ENCODE peak calls at places on chromosomes 11 and 22, in eight cellular contexts. One of them, this sample, is unnamed.

GRCh38 chr22:37199839-37200161 is 11.8 kb upstream of the C1QTNF6 start:
- DNase-seq in GM23338: peak
- DNase-seq in stomach: no peak
- DNase-seq in breast epithelium: no peak
- DNase-seq in HCT116: no peak
- DNase-seq in K562: peak
- DNase-seq in H1: no peak
- DNase-seq in endothelial cell of umbilical vein: no peak
- DNase-seq in this sample: peak

GRCh38 chr11:118629761-118630661 is 22.6 kb downstream of the PHLDB1 start:
- DNase-seq in GM23338: no peak
- DNase-seq in stomach: peak
- DNase-seq in breast epithelium: no peak
- DNase-seq in HCT116: no peak
- DNase-seq in K562: no peak
- DNase-seq in H1: no peak
- DNase-seq in endothelial cell of umbilical vein: no peak
- DNase-seq in this sample: no peak

GRCh38 chr11:8267831-8268529 is 4.3 kb upstream of the LMO1 start:
- DNase-seq in GM23338: peak
- DNase-seq in stomach: no peak
- DNase-seq in breast epithelium: no peak
- DNase-seq in HCT116: no peak
- DNase-seq in K562: no peak
- DNase-seq in H1: peak
- DNase-seq in endothelial cell of umbilical vein: no peak
- DNase-seq in this sample: no peak

GRCh38 chr11:95067828-95068244 is 1.1 kb downstream of the SRSF8 start:
- DNase-seq in GM23338: no peak
- DNase-seq in stomach: no peak
- DNase-seq in breast epithelium: peak
- DNase-seq in HCT116: no peak
- DNase-seq in K562: no peak
- DNase-seq in H1: no peak
- DNase-seq in endothelial cell of umbilical vein: no peak
- DNase-seq in this sample: no peak

GRCh38 chr11:131668867-131669780 is 298.7 kb downstream of the NTM start:
- DNase-seq in GM23338: peak
- DNase-seq in stomach: peak
- DNase-seq in breast epithelium: no peak
- DNase-seq in HCT116: peak
- DNase-seq in K562: peak
- DNase-seq in H1: peak
- DNase-seq in endothelial cell of umbilical vein: peak
- DNase-seq in this sample: no peak

GRCh38 chr11:17528181-17528691 is 16.0 kb downstream of the USH1C start:
- DNase-seq in GM23338: peak
- DNase-seq in stomach: peak
- DNase-seq in breast epithelium: no peak
- DNase-seq in HCT116: no peak
- DNase-seq in K562: peak
- DNase-seq in H1: peak
- DNase-seq in endothelial cell of umbilical vein: peak
- DNase-seq in this sample: no peak

GRCh38 chr22:29157759-29158535 is 47.7 kb upstream of the EMID1 start:
- DNase-seq in GM23338: peak
- DNase-seq in stomach: no peak
- DNase-seq in breast epithelium: no peak
- DNase-seq in HCT116: peak
- DNase-seq in K562: peak
- DNase-seq in H1: no peak
- DNase-seq in endothelial cell of umbilical vein: no peak
- DNase-seq in this sample: no peak

GRCh38 chr11:96134622-96135021 is 208.4 kb downstream of the MAML2 start:
- DNase-seq in GM23338: no peak
- DNase-seq in stomach: no peak
- DNase-seq in breast epithelium: no peak
- DNase-seq in HCT116: no peak
- DNase-seq in K562: no peak
- DNase-seq in H1: no peak
- DNase-seq in endothelial cell of umbilical vein: peak
- DNase-seq in this sample: no peak

GRCh38 chr11:11493698-11494097 is 128.1 kb downstream of the GALNT18 start:
- DNase-seq in GM23338: no peak
- DNase-seq in stomach: no peak
- DNase-seq in breast epithelium: no peak
- DNase-seq in HCT116: no peak
- DNase-seq in K562: no peak
- DNase-seq in H1: no peak
- DNase-seq in endothelial cell of umbilical vein: no peak
- DNase-seq in this sample: no peak

DNA sequence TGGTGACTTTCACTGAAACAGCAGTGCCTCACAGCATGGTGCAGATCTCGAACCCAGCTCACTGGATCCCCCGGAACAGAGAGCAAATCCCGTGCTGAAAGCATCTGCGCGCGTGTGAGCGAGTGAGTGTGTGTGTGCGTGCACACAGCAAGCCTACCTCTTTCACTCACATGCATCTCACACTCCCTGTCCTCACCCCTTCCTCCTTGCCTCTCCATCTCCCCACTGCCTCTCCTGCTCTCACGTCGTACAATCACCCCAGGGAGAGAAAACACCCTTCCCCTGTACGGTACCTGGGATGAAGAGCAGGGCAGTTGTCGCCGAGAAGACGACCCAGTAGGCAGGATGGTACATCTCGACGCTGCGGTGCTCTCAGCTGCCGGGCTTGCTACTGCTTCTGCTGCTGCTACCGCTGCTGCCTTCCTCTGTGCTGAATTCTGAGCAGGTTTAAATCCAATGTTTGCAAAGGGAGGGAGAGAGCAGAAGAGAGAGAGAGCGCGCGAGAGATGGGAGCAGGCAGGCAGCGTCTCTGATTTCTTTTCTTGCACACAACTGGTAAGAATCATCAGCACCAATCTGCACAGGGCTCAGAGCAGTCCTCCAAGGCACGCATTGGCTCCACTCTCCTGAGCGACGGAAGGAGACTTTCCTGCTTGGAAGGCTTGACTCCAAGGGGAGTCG is at the start of gene OPCML:
- DNase-seq in GM23338: peak
- DNase-seq in stomach: no peak
- DNase-seq in breast epithelium: no peak
- DNase-seq in HCT116: no peak
- DNase-seq in K562: no peak
- DNase-seq in H1: peak
- DNase-seq in endothelial cell of umbilical vein: no peak
- DNase-seq in this sample: no peak
- TF ChIP-seq POLR2AphosphoS5 in GM23338: peak
- TF ChIP-seq POLR2AphosphoS5 in stomach: no peak
- TF ChIP-seq POLR2AphosphoS5 in breast epithelium: no peak
- TF ChIP-seq POLR2AphosphoS5 in HCT116: no peak
- TF ChIP-seq POLR2AphosphoS5 in K562: no peak
- TF ChIP-seq POLR2AphosphoS5 in H1: no peak
- TF ChIP-seq POLR2AphosphoS5 in endothelial cell of umbilical vein: no peak
- TF ChIP-seq POLR2AphosphoS5 in this sample: no peak

DNA sequence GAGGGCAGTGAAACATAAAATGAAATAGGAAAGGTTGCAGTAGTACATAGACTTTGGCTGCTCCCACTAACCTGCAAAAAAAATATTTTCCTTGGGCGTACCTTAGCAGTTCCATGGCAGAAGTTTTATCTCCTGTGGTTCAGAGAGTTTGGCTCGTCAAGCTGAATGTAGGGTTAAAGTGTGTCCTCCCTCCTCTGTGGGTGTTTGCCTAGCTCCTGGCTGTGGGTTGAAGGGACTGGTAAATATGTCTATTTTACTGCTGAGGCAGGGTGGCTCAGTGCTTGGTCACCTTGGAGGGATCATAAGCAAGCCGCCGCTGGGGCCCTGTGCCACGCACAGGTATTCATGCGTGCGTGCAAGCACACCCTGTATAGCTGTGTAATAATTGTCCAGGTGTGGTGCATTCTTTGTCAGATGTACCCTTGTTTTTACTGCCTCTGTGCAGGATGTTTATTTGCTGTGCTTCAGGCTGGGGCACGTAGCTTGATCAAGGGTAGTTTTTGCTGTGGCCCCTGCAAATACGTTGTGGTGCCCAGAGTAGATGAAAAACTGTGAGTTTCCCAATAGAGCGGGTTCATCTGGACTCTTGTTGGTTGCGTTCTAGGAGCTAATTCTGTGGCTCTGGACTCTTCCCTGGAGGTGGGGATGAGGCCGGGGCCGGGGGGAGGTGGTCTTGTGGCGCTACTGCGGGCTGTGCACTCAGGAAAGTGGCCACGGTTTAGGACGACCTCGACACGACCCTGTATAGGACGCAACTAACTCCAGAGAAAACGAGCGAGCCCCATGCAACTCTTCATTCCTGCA is 734 bp upstream of the SORL1 start:
- DNase-seq in GM23338: no peak
- DNase-seq in stomach: peak
- DNase-seq in breast epithelium: no peak
- DNase-seq in HCT116: no peak
- DNase-seq in K562: no peak
- DNase-seq in H1: no peak
- DNase-seq in endothelial cell of umbilical vein: no peak
- DNase-seq in this sample: peak
- TF ChIP-seq POLR2AphosphoS5 in GM23338: no peak
- TF ChIP-seq POLR2AphosphoS5 in stomach: no peak
- TF ChIP-seq POLR2AphosphoS5 in breast epithelium: no peak
- TF ChIP-seq POLR2AphosphoS5 in HCT116: no peak
- TF ChIP-seq POLR2AphosphoS5 in K562: no peak
- TF ChIP-seq POLR2AphosphoS5 in H1: no peak
- TF ChIP-seq POLR2AphosphoS5 in endothelial cell of umbilical vein: no peak
- TF ChIP-seq POLR2AphosphoS5 in this sample: peak

DNA sequence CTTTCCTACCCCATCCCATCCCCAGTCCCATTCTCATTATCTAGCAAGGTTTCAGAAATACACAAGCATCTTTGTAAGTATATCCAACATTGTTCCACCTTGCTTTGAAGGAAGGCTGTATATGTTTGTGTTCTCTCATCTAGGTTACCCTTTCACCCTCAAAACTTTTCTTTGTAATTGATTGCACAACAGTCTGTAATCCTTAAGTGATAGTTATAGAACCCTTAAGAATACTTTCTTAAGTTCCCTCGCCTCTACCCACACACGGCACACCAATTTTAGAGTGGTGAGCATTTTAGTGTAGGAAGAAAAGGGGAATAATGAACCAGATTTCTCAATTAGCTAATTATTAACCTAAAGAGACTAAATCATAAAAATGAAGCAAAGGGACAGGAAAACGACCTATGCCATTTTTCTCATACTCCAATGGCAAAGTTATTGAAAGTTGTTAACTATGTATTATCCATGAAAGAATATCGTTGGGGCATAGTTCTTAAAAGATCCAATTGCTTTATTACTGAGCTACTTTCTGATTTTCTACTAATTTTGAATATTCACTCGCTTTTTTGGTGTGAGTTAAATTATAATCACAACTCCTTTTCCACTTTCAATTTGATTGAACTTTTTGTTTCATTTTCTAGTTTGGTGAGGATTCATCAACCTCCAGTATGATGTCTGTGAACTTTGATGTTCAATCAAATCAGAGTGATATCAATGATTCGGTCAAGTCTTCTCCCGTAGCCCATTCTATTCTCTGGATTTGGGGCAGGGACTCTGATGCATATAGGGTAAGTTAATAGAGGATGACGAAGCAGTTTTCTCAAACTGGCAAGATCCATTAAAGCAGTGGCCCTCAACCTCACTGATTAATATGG is 44.9 kb downstream of the TTC17 start:
- DNase-seq in GM23338: no peak
- DNase-seq in stomach: no peak
- DNase-seq in breast epithelium: no peak
- DNase-seq in HCT116: no peak
- DNase-seq in K562: no peak
- DNase-seq in H1: no peak
- DNase-seq in endothelial cell of umbilical vein: no peak
- DNase-seq in this sample: no peak
- TF ChIP-seq POLR2AphosphoS5 in GM23338: no peak
- TF ChIP-seq POLR2AphosphoS5 in stomach: no peak
- TF ChIP-seq POLR2AphosphoS5 in breast epithelium: no peak
- TF ChIP-seq POLR2AphosphoS5 in HCT116: no peak
- TF ChIP-seq POLR2AphosphoS5 in K562: no peak
- TF ChIP-seq POLR2AphosphoS5 in H1: no peak
- TF ChIP-seq POLR2AphosphoS5 in endothelial cell of umbilical vein: no peak
- TF ChIP-seq POLR2AphosphoS5 in this sample: no peak

GRCh38 chr11:65854871-65855837 is 2.8 kb downstream of the CFL1 start:
- DNase-seq in GM23338: no peak
- DNase-seq in stomach: no peak
- DNase-seq in breast epithelium: no peak
- DNase-seq in HCT116: no peak
- DNase-seq in K562: no peak
- DNase-seq in H1: no peak
- DNase-seq in endothelial cell of umbilical vein: no peak
- DNase-seq in this sample: no peak

GRCh38 chr11:65852508-65853248 is 5.3 kb downstream of the CFL1 start:
- DNase-seq in GM23338: no peak
- DNase-seq in stomach: no peak
- DNase-seq in breast epithelium: no peak
- DNase-seq in HCT116: no peak
- DNase-seq in K562: peak
- DNase-seq in H1: no peak
- DNase-seq in endothelial cell of umbilical vein: no peak
- DNase-seq in this sample: no peak

GRCh38 chr11:65851811-65852507 is 6.0 kb downstream of the CFL1 start:
- DNase-seq in GM23338: no peak
- DNase-seq in stomach: no peak
- DNase-seq in breast epithelium: no peak
- DNase-seq in HCT116: no peak
- DNase-seq in K562: peak
- DNase-seq in H1: no peak
- DNase-seq in endothelial cell of umbilical vein: no peak
- DNase-seq in this sample: no peak

GRCh38 chr11:65854161-65854592 is 3.8 kb downstream of the CFL1 start:
- DNase-seq in GM23338: no peak
- DNase-seq in stomach: peak
- DNase-seq in breast epithelium: no peak
- DNase-seq in HCT116: no peak
- DNase-seq in K562: no peak
- DNase-seq in H1: no peak
- DNase-seq in endothelial cell of umbilical vein: no peak
- DNase-seq in this sample: no peak

GRCh38 chr11:65853249-65853979 is 4.6 kb downstream of the CFL1 start:
- DNase-seq in GM23338: peak
- DNase-seq in stomach: no peak
- DNase-seq in breast epithelium: no peak
- DNase-seq in HCT116: no peak
- DNase-seq in K562: no peak
- DNase-seq in H1: no peak
- DNase-seq in endothelial cell of umbilical vein: no peak
- DNase-seq in this sample: no peak
- TF ChIP-seq POLR2AphosphoS5 in GM23338: peak
- TF ChIP-seq POLR2AphosphoS5 in stomach: no peak
- TF ChIP-seq POLR2AphosphoS5 in breast epithelium: no peak
- TF ChIP-seq POLR2AphosphoS5 in HCT116: no peak
- TF ChIP-seq POLR2AphosphoS5 in K562: peak
- TF ChIP-seq POLR2AphosphoS5 in H1: peak
- TF ChIP-seq POLR2AphosphoS5 in endothelial cell of umbilical vein: peak
- TF ChIP-seq POLR2AphosphoS5 in this sample: no peak

GRCh38 chr11:92846542-92847125 is 122.8 kb upstream of the MTNR1B start:
- DNase-seq in GM23338: no peak
- DNase-seq in stomach: no peak
- DNase-seq in breast epithelium: no peak
- DNase-seq in HCT116: no peak
- DNase-seq in K562: no peak
- DNase-seq in H1: no peak
- DNase-seq in endothelial cell of umbilical vein: no peak
- DNase-seq in this sample: no peak
- TF ChIP-seq POLR2AphosphoS5 in GM23338: no peak
- TF ChIP-seq POLR2AphosphoS5 in stomach: no peak
- TF ChIP-seq POLR2AphosphoS5 in breast epithelium: no peak
- TF ChIP-seq POLR2AphosphoS5 in HCT116: no peak
- TF ChIP-seq POLR2AphosphoS5 in K562: no peak
- TF ChIP-seq POLR2AphosphoS5 in H1: no peak
- TF ChIP-seq POLR2AphosphoS5 in endothelial cell of umbilical vein: no peak
- TF ChIP-seq POLR2AphosphoS5 in this sample: no peak

This sample was measured in prostate gland.